ENCODE peak calls at places on chromosomes 1 and 21, in seven cellular contexts. W, E, N, J, D, B and Q are unnamed samples.

GRCh38 chr1:160354388-160354985 is 11.3 kb downstream of the NCSTN start:
- DNase-seq in J (peak; percentile 50), B (peak; percentile 27), W (no peak), E (peak; percentile 20), N (no peak), D (no peak), Q (no peak)

GRCh38 chr21:42063578-42064521 is 7.3 kb upstream of the UMODL1 start:
- DNase-seq in E (no peak), J (no peak), N (peak; percentile 29), D (peak; percentile 59), B (peak; percentile 68), W (no peak), Q (peak; percentile 43)

GRCh38 chr1:24929091-24929875 is 793 bp downstream of the RUNX3 start:
- DNase-seq in N (peak; percentile 48), D (peak; percentile 62), J (peak; percentile 57), B (peak; percentile 57), W (no peak), E (no peak), Q (peak; percentile 44)

GRCh38 chr1:181497870-181498269 is 14.6 kb downstream of the CACNA1E start:
- DNase-seq in N (no peak), D (no peak), W (no peak), J (no peak), B (no peak), E (no peak), Q (no peak)

GRCh38 chr1:231387770-231388669 is 34.1 kb downstream of the EGLN1 start:
- DNase-seq in D (no peak), B (no peak), J (peak; percentile 43), N (no peak), E (no peak), W (no peak), Q (no peak)

GRCh38 chr1:198151688-198152087 is 5.1 kb upstream of the NEK7 start:
- DNase-seq in D (no peak), J (no peak), E (no peak), B (no peak), N (no peak), W (no peak), Q (no peak)

GRCh38 chr1:119047040-119047438 is 58.9 kb upstream of the TBX15 start:
- DNase-seq in D (no peak), W (no peak), B (no peak), J (peak; percentile 88), N (no peak), E (no peak), Q (no peak)

GRCh38 chr1:28326980-28327379 is 1.9 kb upstream of the MED18 start:
- DNase-seq in B (no peak), J (peak; percentile 30), N (no peak), W (no peak), E (no peak), D (no peak), Q (peak; percentile 38)

GRCh38 chr1:29482064-29482463 is 245.7 kb downstream of the PTPRU start:
- DNase-seq in W (no peak), B (no peak), E (no peak), J (no peak), D (no peak), N (no peak), Q (no peak)

GRCh38 chr1:240271081-240271480 is 179.4 kb downstream of the FMN2 start:
- DNase-seq in D (no peak), J (no peak), N (no peak), E (no peak), B (no peak), W (no peak), Q (no peak)

GRCh38 chr1:7703321-7704213 is 67.5 kb upstream of the VAMP3 start:
- DNase-seq in W (no peak), E (no peak), B (peak; percentile 9), N (no peak), J (no peak), D (no peak), Q (no peak)

GRCh38 chr1:226644541-226645176 is 94.4 kb downstream of the ITPKB start:
- DNase-seq in W (no peak), E (no peak), B (no peak), D (no peak), N (no peak), J (no peak), Q (no peak)

GRCh38 chr21:19535356-19535755 is 1131.8 kb upstream of the TMPRSS15 start:
- DNase-seq in E (no peak), N (no peak), W (no peak), D (no peak), J (no peak), B (no peak), Q (no peak)

GRCh38 chr1:115203287-115203686 is 114.0 kb upstream of the TSPAN2 start:
- DNase-seq in N (no peak), W (no peak), D (no peak), B (no peak), E (no peak), J (no peak), Q (no peak)

GRCh38 chr1:50123071-50123470 is 14.4 kb downstream of the ELAVL4 start:
- DNase-seq in B (no peak), E (no peak), D (no peak), N (no peak), J (no peak), W (no peak), Q (no peak)